ENCODE peak calls at places on chromosomes 3 and 15, in six cellular contexts. One of them, this sample, is unnamed.

GRCh38 chr15:72368895-72369294 is 6.9 kb downstream of the HEXA start:
- DNase-seq in upper lobe of right lung: no peak
- DNase-seq in upper lobe of left lung: no peak
- DNase-seq in stomach: peak
- DNase-seq in OCI-LY7: no peak
- DNase-seq in retinal pigment epithelial cell: no peak
- DNase-seq in this sample: no peak

GRCh38 chr3:73490453-73491311 is 134.1 kb downstream of the PDZRN3 start:
- DNase-seq in upper lobe of right lung: no peak
- DNase-seq in upper lobe of left lung: no peak
- DNase-seq in retinal pigment epithelial cell: peak
- DNase-seq in stomach: peak
- DNase-seq in OCI-LY7: no peak
- DNase-seq in this sample: peak

GRCh38 chr3:32420138-32420981 is 28.7 kb downstream of the CMTM7 start:
- DNase-seq in upper lobe of right lung: no peak
- DNase-seq in stomach: peak
- DNase-seq in OCI-LY7: peak
- DNase-seq in upper lobe of left lung: no peak
- DNase-seq in retinal pigment epithelial cell: peak
- DNase-seq in this sample: peak

GRCh38 chr15:70501121-70501727 is 262.1 kb downstream of the UACA start:
- DNase-seq in OCI-LY7: no peak
- DNase-seq in stomach: no peak
- DNase-seq in upper lobe of right lung: no peak
- DNase-seq in retinal pigment epithelial cell: no peak
- DNase-seq in upper lobe of left lung: no peak
- DNase-seq in this sample: no peak

GRCh38 chr3:196179380-196180308 is 31.6 kb downstream of the ZDHHC19 start:
- DNase-seq in upper lobe of right lung: no peak
- DNase-seq in retinal pigment epithelial cell: peak
- DNase-seq in stomach: no peak
- DNase-seq in OCI-LY7: peak
- DNase-seq in upper lobe of left lung: peak
- DNase-seq in this sample: peak

GRCh38 chr3:110318108-110318507 is 753.5 kb upstream of the NECTIN3 start:
- DNase-seq in OCI-LY7: no peak
- DNase-seq in stomach: no peak
- DNase-seq in upper lobe of right lung: no peak
- DNase-seq in upper lobe of left lung: no peak
- DNase-seq in retinal pigment epithelial cell: no peak
- DNase-seq in this sample: peak

GRCh38 chr15:66008920-66009572 is 139.8 kb downstream of the RAB11A start:
- DNase-seq in stomach: no peak
- DNase-seq in upper lobe of left lung: no peak
- DNase-seq in retinal pigment epithelial cell: no peak
- DNase-seq in upper lobe of right lung: no peak
- DNase-seq in OCI-LY7: no peak
- DNase-seq in this sample: no peak

GRCh38 chr15:98174286-98174685 is 213.8 kb downstream of the ARRDC4 start:
- DNase-seq in retinal pigment epithelial cell: no peak
- DNase-seq in upper lobe of left lung: no peak
- DNase-seq in upper lobe of right lung: no peak
- DNase-seq in OCI-LY7: no peak
- DNase-seq in stomach: no peak
- DNase-seq in this sample: no peak

GRCh38 chr3:35829499-35829898 is 190.2 kb downstream of the ARPP21 start:
- DNase-seq in OCI-LY7: no peak
- DNase-seq in upper lobe of left lung: no peak
- DNase-seq in upper lobe of right lung: no peak
- DNase-seq in stomach: no peak
- DNase-seq in retinal pigment epithelial cell: peak
- DNase-seq in this sample: peak

GRCh38 chr3:10286596-10287295 is 6.0 kb downstream of the GHRL start:
- DNase-seq in retinal pigment epithelial cell: peak
- DNase-seq in upper lobe of right lung: no peak
- DNase-seq in OCI-LY7: peak
- DNase-seq in stomach: no peak
- DNase-seq in upper lobe of left lung: no peak
- DNase-seq in this sample: peak

GRCh38 chr15:39976291-39977274 is 42.7 kb downstream of the EIF2AK4 start:
- DNase-seq in upper lobe of right lung: peak
- DNase-seq in stomach: peak
- DNase-seq in upper lobe of left lung: peak
- DNase-seq in retinal pigment epithelial cell: no peak
- DNase-seq in OCI-LY7: peak
- DNase-seq in this sample: peak

GRCh38 chr15:96629501-96629900 is 299.0 kb downstream of the NR2F2 start:
- DNase-seq in upper lobe of left lung: no peak
- DNase-seq in upper lobe of right lung: no peak
- DNase-seq in stomach: peak
- DNase-seq in OCI-LY7: no peak
- DNase-seq in retinal pigment epithelial cell: no peak
- DNase-seq in this sample: no peak

GRCh38 chr3:192133271-192133670 is 594.1 kb downstream of the FGF12 start:
- DNase-seq in stomach: no peak
- DNase-seq in retinal pigment epithelial cell: no peak
- DNase-seq in OCI-LY7: no peak
- DNase-seq in upper lobe of left lung: no peak
- DNase-seq in upper lobe of right lung: no peak
- DNase-seq in this sample: no peak

GRCh38 chr3:55285156-55285555 is 201.9 kb downstream of the WNT5A start:
- DNase-seq in stomach: no peak
- DNase-seq in OCI-LY7: no peak
- DNase-seq in retinal pigment epithelial cell: no peak
- DNase-seq in upper lobe of left lung: no peak
- DNase-seq in upper lobe of right lung: no peak
- DNase-seq in this sample: no peak

GRCh38 chr3:11389570-11390268 is 117.5 kb downstream of the ATG7 start:
- DNase-seq in upper lobe of left lung: no peak
- DNase-seq in stomach: no peak
- DNase-seq in upper lobe of right lung: no peak
- DNase-seq in retinal pigment epithelial cell: no peak
- DNase-seq in OCI-LY7: no peak
- DNase-seq in this sample: peak

GRCh38 chr3:11322931-11323330 is 50.7 kb downstream of the ATG7 start:
- DNase-seq in OCI-LY7: no peak
- DNase-seq in stomach: no peak
- DNase-seq in upper lobe of right lung: no peak
- DNase-seq in retinal pigment epithelial cell: no peak
- DNase-seq in upper lobe of left lung: no peak
- DNase-seq in this sample: no peak

GRCh38 chr15:38860682-38861081 is 296.1 kb upstream of the RASGRP1 start:
- DNase-seq in upper lobe of left lung: no peak
- DNase-seq in retinal pigment epithelial cell: no peak
- DNase-seq in upper lobe of right lung: no peak
- DNase-seq in stomach: no peak
- DNase-seq in OCI-LY7: no peak
- DNase-seq in this sample: peak

GRCh38 chr15:83871808-83872559 is 218.1 kb downstream of the ADAMTSL3 start:
- DNase-seq in upper lobe of left lung: no peak
- DNase-seq in upper lobe of right lung: no peak
- DNase-seq in retinal pigment epithelial cell: no peak
- DNase-seq in stomach: no peak
- DNase-seq in OCI-LY7: no peak
- DNase-seq in this sample: peak

GRCh38 chr3:51099794-51100542 is 285.1 kb upstream of the MANF start:
- DNase-seq in retinal pigment epithelial cell: no peak
- DNase-seq in OCI-LY7: peak
- DNase-seq in stomach: peak
- DNase-seq in upper lobe of right lung: no peak
- DNase-seq in upper lobe of left lung: no peak
- DNase-seq in this sample: peak

GRCh38 chr15:87348746-87349145 is 907.8 kb downstream of the NTRK3 start:
- DNase-seq in retinal pigment epithelial cell: no peak
- DNase-seq in upper lobe of left lung: no peak
- DNase-seq in stomach: no peak
- DNase-seq in OCI-LY7: no peak
- DNase-seq in upper lobe of right lung: no peak
- DNase-seq in this sample: peak

GRCh38 chr3:10602769-10603768 is 97.7 kb upstream of the ATP2B2 start:
- DNase-seq in retinal pigment epithelial cell: no peak
- DNase-seq in OCI-LY7: peak
- DNase-seq in upper lobe of left lung: no peak
- DNase-seq in stomach: no peak
- DNase-seq in upper lobe of right lung: no peak
- DNase-seq in this sample: no peak

GRCh38 chr15:74307827-74308642 is 59.4 kb downstream of the CYP11A1 start:
- DNase-seq in upper lobe of left lung: peak
- DNase-seq in retinal pigment epithelial cell: peak
- DNase-seq in upper lobe of right lung: no peak
- DNase-seq in stomach: peak
- DNase-seq in OCI-LY7: peak
- DNase-seq in this sample: peak

GRCh38 chr3:143783856-143784370 is 64.4 kb downstream of the SLC9A9 start:
- DNase-seq in stomach: no peak
- DNase-seq in retinal pigment epithelial cell: no peak
- DNase-seq in upper lobe of left lung: no peak
- DNase-seq in upper lobe of right lung: no peak
- DNase-seq in OCI-LY7: no peak
- DNase-seq in this sample: peak

GRCh38 chr3:39810647-39811161 is 1.3 kb downstream of the MYRIP start:
- DNase-seq in retinal pigment epithelial cell: no peak
- DNase-seq in OCI-LY7: no peak
- DNase-seq in stomach: no peak
- DNase-seq in upper lobe of left lung: no peak
- DNase-seq in upper lobe of right lung: no peak
- DNase-seq in this sample: no peak

GRCh38 chr3:39808467-39809180 is 785 bp upstream of the MYRIP start:
- DNase-seq in stomach: peak
- DNase-seq in upper lobe of left lung: no peak
- DNase-seq in upper lobe of right lung: peak
- DNase-seq in OCI-LY7: no peak
- DNase-seq in retinal pigment epithelial cell: no peak
- DNase-seq in this sample: no peak

GRCh38 chr3:39809995-39810595 is 686 bp downstream of the MYRIP start:
- DNase-seq in stomach: peak
- DNase-seq in upper lobe of right lung: peak
- DNase-seq in OCI-LY7: no peak
- DNase-seq in retinal pigment epithelial cell: no peak
- DNase-seq in upper lobe of left lung: peak
- DNase-seq in this sample: no peak

GRCh38 chr3:39811561-39811960 is 2.2 kb downstream of the MYRIP start:
- DNase-seq in stomach: no peak
- DNase-seq in retinal pigment epithelial cell: no peak
- DNase-seq in OCI-LY7: no peak
- DNase-seq in upper lobe of right lung: no peak
- DNase-seq in upper lobe of left lung: no peak
- DNase-seq in this sample: no peak

DNA sequence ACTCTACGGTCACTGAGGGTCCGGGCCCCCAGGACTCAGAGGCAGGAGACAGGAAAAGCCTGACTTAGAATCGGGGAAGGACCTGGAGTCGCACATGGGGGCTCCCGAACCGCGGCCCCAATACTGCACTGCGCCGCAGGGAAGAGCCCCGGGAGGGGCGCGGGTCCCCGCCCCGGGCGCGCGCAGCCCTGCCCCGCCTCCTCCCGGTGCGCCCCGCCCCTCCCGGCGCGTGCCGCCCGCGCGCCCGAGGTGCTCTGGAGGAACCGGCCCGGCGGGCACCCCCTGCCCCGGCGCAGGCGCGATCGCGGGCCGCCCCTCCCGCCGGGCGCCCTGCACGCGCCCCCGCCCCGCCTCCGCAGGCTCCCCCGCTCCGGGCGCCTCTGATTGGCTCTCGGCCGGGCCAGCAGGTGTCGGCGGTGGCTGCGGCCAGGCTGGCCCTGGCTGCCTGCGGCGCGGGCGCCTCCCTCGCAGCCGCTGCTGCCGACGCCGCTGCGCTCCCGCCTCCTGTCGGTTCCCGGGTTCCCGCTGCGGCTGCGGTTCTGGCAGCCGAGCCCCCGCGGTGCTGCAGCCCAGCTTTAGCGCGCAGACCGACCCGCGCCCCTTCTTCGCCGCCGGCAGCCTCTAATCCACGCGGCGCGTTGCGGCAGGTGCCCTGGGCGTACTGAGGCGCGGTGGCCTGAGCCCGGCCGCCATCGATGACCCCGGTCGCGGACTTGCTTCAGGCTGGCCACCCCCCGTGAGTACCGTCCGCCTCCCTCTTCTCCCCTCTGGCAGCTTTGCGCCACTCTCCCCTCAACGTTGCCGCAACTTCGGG is at the start of gene MYRIP:
- DNase-seq in stomach: peak
- DNase-seq in OCI-LY7: no peak
- DNase-seq in upper lobe of left lung: peak
- DNase-seq in upper lobe of right lung: peak
- DNase-seq in retinal pigment epithelial cell: no peak
- DNase-seq in this sample: peak
- H3K4me3 ChIP-seq in stomach: peak
- H3K4me3 ChIP-seq in OCI-LY7: no peak
- H3K4me3 ChIP-seq in upper lobe of left lung: peak
- H3K4me3 ChIP-seq in upper lobe of right lung: peak
- H3K4me3 ChIP-seq in retinal pigment epithelial cell: peak
- H3K4me3 ChIP-seq in this sample: no peak

GRCh38 chr15:32993285-32993684 is 201.2 kb downstream of the FMN1 start:
- DNase-seq in upper lobe of right lung: no peak
- DNase-seq in stomach: no peak
- DNase-seq in OCI-LY7: peak
- DNase-seq in retinal pigment epithelial cell: no peak
- DNase-seq in upper lobe of left lung: no peak
- DNase-seq in this sample: peak
- TF ChIP-seq CTCF in upper lobe of right lung: no peak
- TF ChIP-seq CTCF in stomach: no peak
- TF ChIP-seq CTCF in OCI-LY7: peak
- TF ChIP-seq CTCF in retinal pigment epithelial cell: peak
- TF ChIP-seq CTCF in upper lobe of left lung: no peak
- TF ChIP-seq CTCF in this sample: peak

DNA sequence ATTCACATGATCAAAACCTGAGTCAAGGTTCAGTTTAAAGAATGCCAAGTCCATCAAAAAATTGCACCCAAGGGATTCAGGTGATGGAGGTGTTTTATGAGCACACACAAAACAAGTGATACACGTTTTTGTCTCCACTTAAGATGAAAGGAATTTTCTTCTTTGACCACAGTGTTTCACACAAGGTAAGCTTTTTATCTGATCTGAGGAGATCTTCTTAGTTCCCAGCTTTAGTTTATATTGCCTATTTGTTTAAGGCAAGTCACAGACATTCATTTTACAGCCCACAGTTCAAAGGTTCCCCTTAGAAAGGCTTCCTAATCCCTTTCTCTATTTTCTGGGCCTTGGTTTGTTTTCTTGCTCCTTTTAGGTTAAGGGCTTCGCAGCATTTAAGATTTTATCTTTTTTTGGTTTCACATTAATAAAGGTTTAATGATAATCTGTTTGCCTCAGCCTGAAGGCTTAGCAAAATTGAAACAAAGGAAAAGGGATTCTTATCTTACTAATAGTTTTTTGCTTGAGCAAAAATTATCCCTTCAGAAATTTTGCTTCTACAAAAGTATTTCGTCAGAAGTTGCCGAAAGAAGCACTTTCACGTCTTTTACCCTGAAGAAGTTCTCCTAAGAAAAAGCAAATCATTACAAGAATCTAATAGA is 420.5 kb upstream of the NAALADL2 start:
- DNase-seq in upper lobe of left lung: no peak
- DNase-seq in upper lobe of right lung: no peak
- DNase-seq in OCI-LY7: no peak
- DNase-seq in retinal pigment epithelial cell: peak
- DNase-seq in stomach: no peak
- DNase-seq in this sample: peak
- H3K4me3 ChIP-seq in upper lobe of left lung: no peak
- H3K4me3 ChIP-seq in upper lobe of right lung: no peak
- H3K4me3 ChIP-seq in OCI-LY7: no peak
- H3K4me3 ChIP-seq in retinal pigment epithelial cell: peak
- H3K4me3 ChIP-seq in stomach: no peak
- H3K4me3 ChIP-seq in this sample: no peak

GRCh38 chr3:133662256-133662773 is 574 bp upstream of the TOPBP1 start:
- DNase-seq in upper lobe of left lung: no peak
- DNase-seq in OCI-LY7: peak
- DNase-seq in upper lobe of right lung: no peak
- DNase-seq in stomach: no peak
- DNase-seq in retinal pigment epithelial cell: peak
- DNase-seq in this sample: peak
- TF ChIP-seq CTCF in upper lobe of left lung: no peak
- TF ChIP-seq CTCF in OCI-LY7: no peak
- TF ChIP-seq CTCF in upper lobe of right lung: no peak
- TF ChIP-seq CTCF in stomach: no peak
- TF ChIP-seq CTCF in retinal pigment epithelial cell: peak
- TF ChIP-seq CTCF in this sample: peak